ENCODE peak calls at places on chromosomes 11 and 22, in four cellular contexts. N is HepG2, E is A549, V is WTC11. D is an unnamed sample.

GRCh38 chr11:45266693-45267451 is 19.3 kb downstream of the SYT13 start:
- DNase-seq in E (no peak), N (peak), V (peak), D (peak)

GRCh38 chr11:1825039-1825740 is 9.6 kb upstream of the SYT8 start:
- DNase-seq in E (peak), N (peak), V (peak), D (peak)

GRCh38 chr22:40979871-40980270 is 28.7 kb downstream of the RBX1 start:
- DNase-seq in E (no peak), V (no peak), N (no peak), D (no peak)

GRCh38 chr22:44085743-44086741 is 61.9 kb downstream of the PARVB start:
- DNase-seq in V (peak), N (peak), E (peak), D (peak)

GRCh38 chr11:21415566-21415965 is 746.2 kb downstream of the NELL1 start:
- DNase-seq in V (no peak), E (no peak), N (no peak), D (no peak)

GRCh38 chr11:65606876-65607613 is 7.0 kb downstream of the MAP3K11 start:
- DNase-seq in V (peak), E (peak), N (no peak), D (peak)

GRCh38 chr11:78164471-78164870 is 24.0 kb downstream of the KCTD21 start:
- DNase-seq in E (no peak), V (no peak), N (no peak), D (no peak)

GRCh38 chr22:41501209-41501608 is 32.3 kb downstream of the ACO2 start:
- DNase-seq in E (peak), V (no peak), N (peak), D (no peak)

GRCh38 chr11:65613091-65613928 is 711 bp downstream of the MAP3K11 start:
- DNase-seq in N (no peak), E (peak), V (no peak), D (no peak)

GRCh38 chr22:25716637-25717036 is 25.4 kb upstream of the MYO18B start:
- DNase-seq in V (no peak), N (no peak), E (no peak), D (no peak)

GRCh38 chr11:2825886-2826678 is 59.5 kb downstream of the CDKN1C start:
- DNase-seq in V (no peak), N (peak), E (peak), D (no peak)

GRCh38 chr22:24184057-24184798 is 2.9 kb downstream of the SUSD2 start:
- DNase-seq in V (no peak), N (no peak), E (no peak), D (no peak)

GRCh38 chr11:14861680-14862079 is 30.4 kb downstream of the CYP2R1 start:
- DNase-seq in N (peak), V (no peak), E (no peak), D (no peak)

GRCh38 chr11:116774661-116775060 is 1.9 kb upstream of the BUD13 start:
- DNase-seq in E (no peak), N (no peak), V (no peak), D (no peak)

GRCh38 chr11:65743928-65744698 is 23.5 kb upstream of the RNASEH2C start:
- DNase-seq in V (peak), E (peak), N (peak), D (peak)

GRCh38 chr11:130455493-130456127 is 7.2 kb downstream of the ADAMTS15 start:
- DNase-seq in N (no peak), V (no peak), E (no peak), D (no peak)

GRCh38 chr11:4430060-4430459 is 19.0 kb upstream of the OR52K2 start:
- DNase-seq in V (no peak), N (no peak), E (no peak), D (no peak)

GRCh38 chr11:34492806-34493414 is 20.7 kb downstream of the ELF5 start:
- DNase-seq in V (peak), N (peak), E (peak), D (peak)

GRCh38 chr22:28351585-28351984 is 328.1 kb downstream of the TTC28 start:
- DNase-seq in V (no peak), N (no peak), E (no peak), D (no peak)

GRCh38 chr22:21702094-21702493 is 33.5 kb downstream of the YPEL1 start:
- DNase-seq in V (no peak), E (no peak), N (no peak), D (no peak)

GRCh38 chr11:119589011-119589410 is 140.0 kb downstream of the NECTIN1 start:
- DNase-seq in N (no peak), V (no peak), E (no peak), D (no peak)

GRCh38 chr11:22192642-22193347 is at the start of gene ANO5:
- DNase-seq in E (peak), N (no peak), V (peak), D (peak)

GRCh38 chr11:112453601-112454577 is 193.2 kb upstream of the PLET1 start:
- DNase-seq in E (peak), V (peak), N (peak), D (peak)

GRCh38 chr11:95923441-95923729 is 522 bp downstream of the MTMR2 start:
- DNase-seq in V (no peak), N (no peak), E (no peak), D (no peak)
- TF ChIP-seq NR3C1 in V (no peak), N (no peak), E (no peak), D (no peak)

DNA sequence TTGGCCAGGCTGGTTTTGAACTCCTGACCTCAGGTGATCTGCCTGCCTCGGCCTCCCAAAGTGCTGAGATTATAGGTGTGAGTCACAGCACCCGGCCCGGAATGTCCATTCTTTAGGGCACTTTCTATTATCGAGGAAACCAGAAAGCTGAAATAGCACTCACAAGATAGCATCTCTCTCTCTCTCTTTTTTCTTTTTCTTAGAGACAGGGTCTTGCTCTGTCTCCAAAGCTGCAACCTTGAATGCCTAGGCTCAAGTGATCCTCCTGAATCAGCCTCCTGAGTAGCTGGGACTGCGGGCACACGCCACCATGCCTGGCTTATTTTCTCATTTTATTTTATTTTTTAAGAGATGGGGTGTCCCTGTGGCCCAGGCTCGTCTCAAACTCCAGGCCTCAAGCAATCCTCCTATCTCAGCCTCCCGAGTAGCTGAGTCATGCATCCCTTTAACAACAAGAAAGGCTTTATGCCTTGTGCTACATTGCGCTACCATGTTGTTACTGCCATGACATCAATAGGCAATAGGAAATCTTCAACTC is 7.2 kb upstream of the EED start:
- DNase-seq in N (no peak), V (no peak), E (no peak), D (no peak)
- TF ChIP-seq NR3C1 in N (no peak), V (no peak), E (no peak), D (no peak)

GRCh38 chr22:29936186-29936585 is 53.2 kb downstream of the MTMR3 start:
- DNase-seq in V (no peak), N (no peak), E (no peak), D (no peak)
- TF ChIP-seq NR3C1 in V (no peak), N (no peak), E (no peak), D (no peak)

DNA sequence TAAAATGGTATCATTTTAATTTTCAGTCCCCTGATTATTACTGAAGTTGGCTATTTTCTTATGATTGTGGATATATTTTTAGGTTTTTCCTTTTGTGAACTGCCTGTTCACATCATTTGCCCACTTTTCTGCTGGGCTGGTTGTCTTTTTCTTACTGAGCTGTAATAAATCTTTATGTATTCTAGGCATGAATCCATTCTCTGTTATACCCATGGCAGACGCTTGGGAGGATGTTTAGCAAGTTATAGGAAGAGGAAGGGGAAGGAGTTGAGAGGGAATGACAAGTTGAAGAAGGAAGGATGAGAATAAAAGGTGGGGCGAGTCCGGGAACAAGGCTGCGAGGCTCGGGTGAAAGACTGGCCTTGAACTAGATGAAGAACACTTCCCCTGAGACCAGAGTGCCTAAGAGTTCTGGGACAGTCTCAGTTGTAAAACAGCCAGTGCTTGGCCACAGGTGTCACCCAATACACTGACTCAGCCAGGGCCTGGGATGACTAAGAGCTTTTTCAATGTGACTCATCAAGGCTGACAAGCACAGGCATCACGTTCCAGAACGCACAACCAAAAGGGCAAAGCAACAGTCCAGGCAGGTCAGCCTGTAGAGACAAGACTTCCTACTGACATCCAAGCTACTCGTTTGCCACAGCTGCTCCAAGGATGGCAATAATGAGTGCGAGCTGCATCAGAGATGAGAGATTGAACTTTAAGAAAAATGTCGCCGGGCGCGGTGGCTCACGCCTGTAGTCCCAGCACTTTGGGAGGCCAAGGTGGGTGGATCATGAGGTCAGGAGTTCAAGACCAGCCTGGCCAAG is 35.2 kb downstream of the LRFN4 start:
- DNase-seq in E (peak), V (no peak), N (peak), D (peak)
- TF ChIP-seq NR3C1 in E (no peak), V (no peak), N (no peak), D (no peak)

DNA sequence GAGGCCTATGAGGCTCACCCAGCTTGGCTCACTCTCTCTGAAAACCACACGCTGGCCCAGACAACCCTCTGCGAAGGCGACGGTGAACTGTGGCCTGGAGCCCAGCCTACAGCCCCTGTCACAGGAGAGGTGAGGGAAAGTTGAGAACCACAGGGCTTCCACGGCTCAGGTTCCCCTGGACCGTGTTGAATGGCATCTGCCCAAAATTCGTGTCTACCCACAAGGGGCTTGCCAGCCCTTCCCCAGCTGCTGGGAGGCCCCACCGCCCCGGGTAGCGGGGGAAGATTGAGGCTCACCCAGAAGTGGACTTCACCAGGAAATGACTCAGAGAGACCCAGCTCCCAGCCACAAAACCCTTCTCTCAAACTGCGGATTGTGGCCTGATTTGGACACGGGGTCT is 197.1 kb downstream of the CTTN start:
- DNase-seq in V (no peak), N (no peak), E (no peak), D (no peak)
- TF ChIP-seq NR3C1 in V (no peak), N (no peak), E (no peak), D (no peak)

GRCh38 chr11:72813740-72814138 is 472 bp upstream of the ATG16L2 start:
- DNase-seq in N (peak), V (no peak), E (peak), D (peak)
- TF ChIP-seq NR3C1 in N (no peak), V (no peak), E (no peak), D (no peak)

GRCh38 chr22:23112472-23113012 is 29.2 kb downstream of the RSPH14 start:
- DNase-seq in V (no peak), E (no peak), N (no peak), D (no peak)

GRCh38 chr22:23110190-23110921 is 31.4 kb downstream of the RSPH14 start:
- DNase-seq in E (no peak), V (no peak), N (no peak), D (peak)

GRCh38 chr22:23109441-23109978 is 32.3 kb downstream of the RSPH14 start:
- DNase-seq in E (no peak), V (no peak), N (no peak), D (no peak)

GRCh38 chr22:23109079-23109347 is 32.8 kb downstream of the RSPH14 start:
- DNase-seq in N (no peak), V (no peak), E (no peak), D (no peak)

GRCh38 chr22:23110922-23111527 is 30.8 kb downstream of the RSPH14 start:
- DNase-seq in V (no peak), E (no peak), N (no peak), D (peak)
- TF ChIP-seq NR3C1 in V (no peak), E (no peak), N (no peak), D (no peak)

GRCh38 chr22:19526702-19527111 is 2.5 kb upstream of the CLDN5 start:
- DNase-seq in N (no peak), E (no peak), V (no peak), D (peak)
- TF ChIP-seq NR3C1 in N (no peak), E (no peak), V (no peak), D (no peak)

GRCh38 chr11:47538741-47539575 is 14.0 kb downstream of the CELF1 start:
- DNase-seq in N (no peak), V (no peak), E (no peak), D (no peak)
- TF ChIP-seq NR3C1 in N (no peak), V (no peak), E (no peak), D (no peak)

DNA sequence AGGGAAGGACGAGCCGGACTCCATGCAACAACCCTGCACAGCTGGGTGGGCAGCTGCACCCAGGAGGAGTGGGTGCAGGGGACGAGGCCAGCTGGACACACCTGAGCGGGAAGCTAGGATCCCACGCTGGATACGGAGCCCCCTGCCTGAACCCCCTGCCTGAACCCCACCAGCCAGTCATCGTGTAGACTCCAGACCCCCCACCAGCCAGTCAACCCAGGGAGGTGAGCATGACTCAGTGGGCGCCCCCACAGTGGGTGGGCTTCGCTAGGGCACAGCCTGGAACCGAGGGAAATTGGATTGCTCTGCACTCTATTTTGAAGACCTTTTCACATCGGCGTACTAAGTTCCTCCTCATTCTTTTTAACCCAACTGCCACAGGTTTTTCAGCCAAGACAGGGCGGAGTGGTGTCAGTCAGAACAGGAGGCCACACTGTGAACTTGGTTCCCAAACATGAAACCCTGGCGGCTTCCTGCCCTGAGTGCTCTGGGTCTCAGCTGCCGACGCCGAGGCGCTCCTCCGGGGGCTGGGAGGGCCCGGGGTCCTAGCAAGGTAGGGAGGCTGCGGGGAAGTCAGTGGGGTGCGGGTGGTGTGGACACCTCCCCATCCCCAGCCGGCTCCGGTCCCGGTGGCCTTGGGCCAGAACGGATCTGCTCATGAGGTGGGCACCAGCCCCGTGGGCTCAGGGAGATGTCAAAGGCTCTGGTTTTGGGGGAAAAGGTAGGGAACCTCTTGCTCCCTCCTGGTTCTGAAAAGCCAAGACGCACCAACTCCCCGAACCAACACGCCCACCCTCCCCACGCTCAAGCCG is 57.0 kb downstream of the BRD1 start:
- DNase-seq in E (no peak), N (no peak), V (no peak), D (no peak)
- TF ChIP-seq NR3C1 in E (no peak), N (no peak), V (no peak), D (no peak)